ENCODE peak calls at places on chromosome 1, in nine cellular contexts. V is bronchial epithelial cell, R is foreskin fibroblast, Y is tibial artery, N is neural progenitor cell, D is IMR-90, M is dorsolateral prefrontal cortex, H is cardiac muscle cell, X is BJ. Q is an unnamed sample.

GRCh38 chr1:213714645-213715044 is 273.1 kb upstream of the PROX1 start:
- DNase-seq in V (no peak), R (no peak), Y (no peak), N (peak; percentile 57), D (no peak), M (no peak), H (no peak), X (no peak), Q (no peak)

GRCh38 chr1:10829965-10830515 is 33.6 kb upstream of the CASZ1 start:
- DNase-seq in V (no peak), R (no peak), Y (no peak), N (no peak), D (no peak), M (no peak), H (no peak), X (no peak), Q (no peak)

GRCh38 chr1:33094971-33095604 is 14.1 kb downstream of the AZIN2 start:
- DNase-seq in V (peak; percentile 67), R (peak; percentile 81), Y (peak; percentile 38), N (peak; percentile 75), D (peak; percentile 71), M (no peak), H (peak; percentile 83), X (no peak), Q (peak; percentile 72)

GRCh38 chr1:40938393-40938792 is 41.1 kb upstream of the CTPS1 start:
- DNase-seq in V (no peak), R (no peak), Y (no peak), N (no peak), D (no peak), M (no peak), H (no peak), X (no peak), Q (no peak)

GRCh38 chr1:35192056-35192852 is 691 bp downstream of the SFPQ start:
- DNase-seq in V (peak; percentile 46), R (peak; percentile 93), Y (peak; percentile 78), N (peak; percentile 95), D (peak; percentile 67), M (peak; percentile 83), H (peak; percentile 88), X (no peak), Q (peak; percentile 82)

GRCh38 chr1:179175011-179175934 is 54.2 kb downstream of the ABL2 start:
- DNase-seq in V (peak; percentile 63), R (peak; percentile 78), Y (no peak), N (no peak), D (peak; percentile 55), M (no peak), H (peak; percentile 57), X (peak; percentile 81), Q (peak; percentile 85)

GRCh38 chr1:236888126-236888525 is 93.0 kb downstream of the MTR start:
- DNase-seq in V (no peak), R (no peak), Y (no peak), N (no peak), D (no peak), M (no peak), H (no peak), X (no peak), Q (no peak)

GRCh38 chr1:204286841-204287387 is 72.8 kb downstream of the PLEKHA6 start:
- DNase-seq in V (no peak), R (no peak), Y (no peak), N (no peak), D (no peak), M (no peak), H (peak; percentile 30), X (no peak), Q (no peak)

GRCh38 chr1:118461154-118461553 is 276.1 kb upstream of the SPAG17 start:
- DNase-seq in V (peak; percentile 19), R (no peak), Y (no peak), N (peak; percentile 9), D (no peak), M (no peak), H (no peak), X (no peak), Q (peak; percentile 27)

GRCh38 chr1:14494931-14495330 is 103.6 kb upstream of the KAZN start:
- DNase-seq in V (no peak), R (no peak), Y (no peak), N (no peak), D (no peak), M (no peak), H (no peak), X (no peak), Q (no peak)

GRCh38 chr1:52403566-52404115 is 582 bp downstream of the ORC1 start:
- DNase-seq in V (peak; percentile 87), R (peak; percentile 88), Y (no peak), N (peak; percentile 61), D (peak; percentile 84), M (no peak), H (peak; percentile 76), X (no peak), Q (peak; percentile 87)

GRCh38 chr1:159915571-159916239 is 9.6 kb downstream of the TAGLN2 start:
- DNase-seq in V (no peak), R (no peak), Y (no peak), N (no peak), D (no peak), M (no peak), H (no peak), X (no peak), Q (no peak)

DNA sequence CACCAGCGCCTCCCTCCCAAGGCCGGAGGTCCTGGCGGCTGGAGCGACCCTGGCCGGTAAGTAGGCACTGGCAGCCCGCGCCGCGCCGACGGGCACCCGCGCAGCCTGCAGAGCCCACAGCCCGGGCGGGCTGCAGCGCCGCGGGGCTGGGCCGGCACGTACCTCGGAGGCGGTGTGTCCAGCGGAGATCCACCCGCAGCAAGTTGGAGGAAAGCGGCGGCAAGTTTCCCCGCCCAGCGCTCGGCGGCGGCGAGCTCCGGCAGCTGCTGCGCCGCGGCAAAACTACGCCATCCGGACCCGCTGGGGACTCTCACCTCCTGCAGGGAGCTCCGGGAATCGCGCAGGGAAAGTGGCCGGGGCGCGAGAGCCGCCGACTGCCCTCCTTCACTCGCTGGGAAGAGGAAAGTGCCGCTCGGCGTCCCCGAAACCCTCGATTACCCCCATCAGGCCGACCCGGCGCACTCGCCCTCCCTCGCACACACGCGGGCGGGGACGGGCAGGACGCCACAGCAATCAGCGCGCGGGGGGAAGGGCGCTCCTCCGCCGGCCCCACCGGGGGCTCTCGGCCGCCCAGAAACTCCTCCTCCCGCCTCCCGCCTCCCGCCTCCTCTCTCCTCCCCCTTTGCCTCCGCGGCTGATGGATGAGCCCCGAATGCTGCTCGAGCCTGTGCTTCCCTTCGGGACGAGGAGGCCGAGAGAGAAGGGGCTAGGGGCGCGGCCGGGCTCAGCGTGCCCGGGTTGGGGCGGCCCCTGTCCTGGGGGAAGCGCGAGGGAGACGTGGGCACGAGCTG is at the start of gene TGFBR3:
- DNase-seq in V (peak; percentile 47), R (peak; percentile 99), Y (peak; percentile 93), N (peak; percentile 90), D (peak; percentile 90), M (peak; percentile 86), H (peak; percentile 98), X (peak; percentile 51), Q (peak; percentile 73)
- TF ChIP-seq CTCF in V (peak; percentile 71), R (peak; percentile 58), Y (peak; percentile 51), N (peak; percentile 29), D (peak; percentile 59), M (peak; percentile 45), H (peak; percentile 56), X (peak; percentile 68), Q (peak; percentile 61)

GRCh38 chr1:2471159-2471471 is 5.0 kb upstream of the PLCH2 start:
- DNase-seq in V (no peak), R (no peak), Y (no peak), N (no peak), D (no peak), M (no peak), H (no peak), X (no peak), Q (no peak)

GRCh38 chr1:2472109-2472508 is 4.0 kb upstream of the PLCH2 start:
- DNase-seq in V (no peak), R (no peak), Y (no peak), N (no peak), D (no peak), M (no peak), H (no peak), X (no peak), Q (no peak)

GRCh38 chr1:2469103-2469940 is 6.8 kb upstream of the PLCH2 start:
- DNase-seq in V (no peak), R (no peak), Y (no peak), N (no peak), D (no peak), M (no peak), H (no peak), X (no peak), Q (no peak)

GRCh38 chr1:2471587-2472001 is 4.5 kb upstream of the PLCH2 start:
- DNase-seq in V (no peak), R (no peak), Y (no peak), N (no peak), D (no peak), M (no peak), H (no peak), X (no peak), Q (no peak)

GRCh38 chr1:2470290-2471158 is 5.6 kb upstream of the PLCH2 start:
- DNase-seq in V (no peak), R (no peak), Y (no peak), N (no peak), D (no peak), M (no peak), H (no peak), X (no peak), Q (no peak)
- H3K4me3 ChIP-seq in V (no peak overlapping the region), R (no peak overlapping the region), Y (no peak overlapping the region), N (no peak overlapping the region), D (no peak overlapping the region), M (no peak overlapping the region), H (no peak overlapping the region), X (no peak overlapping the region), Q (no peak overlapping the region)

DNA sequence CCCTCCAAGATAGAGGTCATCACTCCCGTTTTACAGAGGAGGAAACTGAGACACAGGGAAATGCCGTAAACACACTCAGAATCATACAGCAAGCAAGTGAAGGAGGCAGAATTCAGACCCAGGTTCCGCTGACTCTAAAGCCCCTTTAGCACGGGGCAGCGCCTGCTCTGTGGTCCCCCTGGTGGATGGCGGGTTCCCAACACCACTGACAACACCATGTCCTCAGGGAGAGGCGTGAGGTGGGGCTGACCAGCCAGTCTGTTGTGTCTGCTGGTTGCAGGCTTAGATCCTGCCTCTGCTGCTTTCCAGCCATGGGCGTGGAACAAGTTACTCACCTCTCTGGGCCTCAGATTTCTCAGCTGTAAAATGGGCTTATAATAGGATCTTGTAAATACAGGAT is 617.3 kb downstream of the MATN1 start:
- DNase-seq in V (peak; percentile 11), R (peak; percentile 23), Y (no peak), N (peak; percentile 82), D (peak; percentile 18), M (no peak), H (peak; percentile 50), X (no peak), Q (peak; percentile 18)
- TF ChIP-seq CTCF in V (peak; percentile 42), R (peak; percentile 48), Y (no peak), N (peak; percentile 70), D (peak; percentile 52), M (no peak), H (peak; percentile 60), X (peak; percentile 63), Q (peak; percentile 24)

DNA sequence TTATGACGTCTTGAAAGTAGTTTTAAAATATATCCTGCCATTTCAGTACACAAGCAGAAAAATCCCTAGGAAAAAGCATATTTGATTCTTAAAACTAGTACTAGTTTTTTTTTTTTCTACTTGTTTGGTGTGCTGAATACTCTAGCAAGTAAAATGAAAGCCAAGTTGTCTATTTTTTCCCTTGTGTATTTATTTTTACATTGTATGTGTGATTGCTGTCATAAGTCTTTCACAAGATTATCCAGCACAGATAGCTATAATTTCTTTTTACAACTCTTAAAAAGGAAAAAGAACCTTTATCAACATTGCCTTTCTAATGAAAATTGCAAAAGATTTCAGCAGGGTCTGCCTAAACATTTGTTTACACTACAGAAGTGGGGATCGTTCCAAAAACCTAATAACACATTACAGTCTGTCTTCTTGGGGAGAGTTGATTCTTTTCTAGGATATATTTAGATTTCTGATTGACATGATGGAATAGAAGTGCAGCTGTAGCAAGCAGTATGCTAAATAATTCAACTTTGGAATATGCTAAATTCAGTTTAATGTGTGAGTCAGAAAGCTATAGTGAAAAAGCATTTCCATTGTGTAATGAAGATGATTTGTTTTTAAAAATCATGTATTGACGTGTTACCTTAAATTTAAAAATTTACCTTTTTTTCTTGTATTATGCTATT is 2.5 kb downstream of the DR1 start:
- DNase-seq in V (peak; percentile 41), R (no peak), Y (no peak), N (no peak), D (no peak), M (no peak), H (no peak), X (no peak), Q (peak; percentile 15)
- H3K4me3 ChIP-seq in V (peak overlapping the region; percentile 96), R (peak overlapping the region; percentile 95), Y (peak overlapping the region; percentile 81), N (peak overlapping the region; percentile 72), D (peak overlapping the region; percentile 83), M (peak overlapping the region; percentile 78), H (peak overlapping the region; percentile 81), X (peak overlapping the region; percentile 93), Q (peak overlapping the region; percentile 90)

Q was measured in epithelial cell of esophagus.